ENCODE peak calls at places on chromosomes 4 and X, in nine cellular contexts. One of them, this sample, is unnamed. For H3K27me3 and H3K36me3, the result is how much of the 10 kb centered on the place peaks cover.

GRCh38 chrX:150572206-150572605 is 3.8 kb downstream of the MTM1 start:
- DNase-seq in CD4-positive, alpha-beta memory T cell: no peak
- DNase-seq in adipocyte: no peak
- DNase-seq in astrocyte: no peak
- DNase-seq in PC-3: peak
- DNase-seq in SK-N-SH: no peak
- DNase-seq in cardiac muscle cell: no peak
- DNase-seq in CD8-positive, alpha-beta memory T cell: no peak
- DNase-seq in HCT116: no peak
- DNase-seq in this sample: no peak

GRCh38 chr4:52037730-52038108 is 380 bp downstream of the SGCB start:
- DNase-seq in CD4-positive, alpha-beta memory T cell: no peak
- DNase-seq in adipocyte: peak
- DNase-seq in astrocyte: peak
- DNase-seq in PC-3: peak
- DNase-seq in SK-N-SH: peak
- DNase-seq in cardiac muscle cell: peak
- DNase-seq in CD8-positive, alpha-beta memory T cell: peak
- DNase-seq in HCT116: no peak
- DNase-seq in this sample: peak

GRCh38 chr4:155889036-155889793 is 14.3 kb upstream of the TDO2 start:
- DNase-seq in CD4-positive, alpha-beta memory T cell: no peak
- DNase-seq in adipocyte: peak
- DNase-seq in astrocyte: peak
- DNase-seq in PC-3: peak
- DNase-seq in SK-N-SH: no peak
- DNase-seq in cardiac muscle cell: no peak
- DNase-seq in CD8-positive, alpha-beta memory T cell: no peak
- DNase-seq in HCT116: no peak
- DNase-seq in this sample: no peak

GRCh38 chrX:3320471-3321046 is 25.9 kb downstream of the MXRA5 start:
- DNase-seq in CD4-positive, alpha-beta memory T cell: no peak
- DNase-seq in adipocyte: no peak
- DNase-seq in astrocyte: no peak
- DNase-seq in PC-3: no peak
- DNase-seq in SK-N-SH: no peak
- DNase-seq in cardiac muscle cell: no peak
- DNase-seq in CD8-positive, alpha-beta memory T cell: no peak
- DNase-seq in HCT116: no peak
- DNase-seq in this sample: no peak

GRCh38 chr4:112175840-112176239 is 30.6 kb downstream of the FAM241A start:
- DNase-seq in CD4-positive, alpha-beta memory T cell: no peak
- DNase-seq in adipocyte: no peak
- DNase-seq in astrocyte: no peak
- DNase-seq in PC-3: no peak
- DNase-seq in SK-N-SH: no peak
- DNase-seq in cardiac muscle cell: no peak
- DNase-seq in CD8-positive, alpha-beta memory T cell: no peak
- DNase-seq in HCT116: no peak
- DNase-seq in this sample: no peak

GRCh38 chr4:92299152-92299551 is 4.6 kb upstream of the GRID2 start:
- DNase-seq in CD4-positive, alpha-beta memory T cell: no peak
- DNase-seq in adipocyte: peak
- DNase-seq in astrocyte: no peak
- DNase-seq in PC-3: peak
- DNase-seq in SK-N-SH: peak
- DNase-seq in cardiac muscle cell: no peak
- DNase-seq in CD8-positive, alpha-beta memory T cell: no peak
- DNase-seq in HCT116: no peak
- DNase-seq in this sample: no peak

GRCh38 chrX:24491741-24492140 is 26.7 kb downstream of the PDK3 start:
- DNase-seq in CD4-positive, alpha-beta memory T cell: no peak
- DNase-seq in adipocyte: no peak
- DNase-seq in astrocyte: no peak
- DNase-seq in PC-3: peak
- DNase-seq in SK-N-SH: no peak
- DNase-seq in cardiac muscle cell: no peak
- DNase-seq in CD8-positive, alpha-beta memory T cell: no peak
- DNase-seq in HCT116: no peak
- DNase-seq in this sample: no peak

GRCh38 chrX:17621566-17622270 is 115.6 kb upstream of the SCML1 start:
- DNase-seq in CD4-positive, alpha-beta memory T cell: no peak
- DNase-seq in adipocyte: no peak
- DNase-seq in astrocyte: no peak
- DNase-seq in PC-3: no peak
- DNase-seq in SK-N-SH: no peak
- DNase-seq in cardiac muscle cell: no peak
- DNase-seq in CD8-positive, alpha-beta memory T cell: no peak
- DNase-seq in HCT116: no peak
- DNase-seq in this sample: no peak

GRCh38 chrX:131816551-131817136 is 206.5 kb upstream of the STK26 start:
- DNase-seq in CD4-positive, alpha-beta memory T cell: peak
- DNase-seq in adipocyte: peak
- DNase-seq in astrocyte: peak
- DNase-seq in PC-3: peak
- DNase-seq in SK-N-SH: peak
- DNase-seq in cardiac muscle cell: no peak
- DNase-seq in CD8-positive, alpha-beta memory T cell: peak
- DNase-seq in HCT116: no peak
- DNase-seq in this sample: no peak

GRCh38 chr4:73853246-73853704 is at the start of gene PF4V1:
- DNase-seq in CD4-positive, alpha-beta memory T cell: no peak
- DNase-seq in adipocyte: no peak
- DNase-seq in astrocyte: no peak
- DNase-seq in PC-3: no peak
- DNase-seq in SK-N-SH: no peak
- DNase-seq in cardiac muscle cell: peak
- DNase-seq in CD8-positive, alpha-beta memory T cell: no peak
- DNase-seq in HCT116: no peak
- DNase-seq in this sample: peak

GRCh38 chr4:106497271-106497670 is 128.7 kb upstream of the GIMD1 start:
- DNase-seq in CD4-positive, alpha-beta memory T cell: no peak
- DNase-seq in adipocyte: peak
- DNase-seq in astrocyte: no peak
- DNase-seq in PC-3: no peak
- DNase-seq in SK-N-SH: no peak
- DNase-seq in cardiac muscle cell: no peak
- DNase-seq in CD8-positive, alpha-beta memory T cell: no peak
- DNase-seq in HCT116: no peak
- DNase-seq in this sample: no peak

GRCh38 chr4:106494066-106494465 is 125.5 kb upstream of the GIMD1 start:
- DNase-seq in CD4-positive, alpha-beta memory T cell: no peak
- DNase-seq in adipocyte: peak
- DNase-seq in astrocyte: peak
- DNase-seq in PC-3: peak
- DNase-seq in SK-N-SH: no peak
- DNase-seq in cardiac muscle cell: no peak
- DNase-seq in CD8-positive, alpha-beta memory T cell: no peak
- DNase-seq in HCT116: no peak
- DNase-seq in this sample: no peak

GRCh38 chr4:106496066-106496465 is 127.5 kb upstream of the GIMD1 start:
- DNase-seq in CD4-positive, alpha-beta memory T cell: no peak
- DNase-seq in adipocyte: no peak
- DNase-seq in astrocyte: no peak
- DNase-seq in PC-3: no peak
- DNase-seq in SK-N-SH: no peak
- DNase-seq in cardiac muscle cell: no peak
- DNase-seq in CD8-positive, alpha-beta memory T cell: no peak
- DNase-seq in HCT116: no peak
- DNase-seq in this sample: no peak

DNA sequence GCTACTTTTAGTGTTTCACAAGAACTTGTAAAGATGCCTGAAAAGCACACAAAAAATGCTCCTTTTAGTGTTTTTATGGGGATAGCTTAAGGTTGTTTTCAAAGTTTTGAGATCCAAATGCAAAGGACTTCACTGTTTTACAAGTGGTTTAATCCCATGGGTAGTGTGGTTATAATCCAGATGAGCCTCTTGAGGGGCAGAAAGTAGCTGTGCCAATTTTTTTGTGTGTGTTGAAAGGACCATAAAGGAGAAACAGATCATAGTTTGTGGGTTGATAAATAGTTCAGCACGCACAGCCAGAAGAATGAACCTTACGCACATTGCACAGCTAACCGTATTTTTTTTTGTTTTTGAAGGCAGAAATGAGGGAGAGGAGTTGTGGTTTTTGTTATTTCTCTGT is 126.9 kb upstream of the GIMD1 start:
- DNase-seq in CD4-positive, alpha-beta memory T cell: no peak
- DNase-seq in adipocyte: no peak
- DNase-seq in astrocyte: peak
- DNase-seq in PC-3: no peak
- DNase-seq in SK-N-SH: no peak
- DNase-seq in cardiac muscle cell: no peak
- DNase-seq in CD8-positive, alpha-beta memory T cell: no peak
- DNase-seq in HCT116: no peak
- DNase-seq in this sample: no peak
- H3K4me3 ChIP-seq in CD4-positive, alpha-beta memory T cell: no peak
- H3K4me3 ChIP-seq in adipocyte: peak
- H3K4me3 ChIP-seq in astrocyte: no peak
- H3K4me3 ChIP-seq in PC-3: no peak
- H3K4me3 ChIP-seq in SK-N-SH: no peak
- H3K4me3 ChIP-seq in cardiac muscle cell: no peak
- H3K4me3 ChIP-seq in CD8-positive, alpha-beta memory T cell: no peak
- H3K4me3 ChIP-seq in HCT116: no peak
- H3K4me3 ChIP-seq in this sample: no peak

GRCh38 chrX:39204349-39204748 is 403.1 kb downstream of the MID1IP1 start:
- DNase-seq in CD4-positive, alpha-beta memory T cell: no peak
- DNase-seq in adipocyte: no peak
- DNase-seq in astrocyte: no peak
- DNase-seq in PC-3: no peak
- DNase-seq in SK-N-SH: no peak
- DNase-seq in cardiac muscle cell: no peak
- DNase-seq in CD8-positive, alpha-beta memory T cell: no peak
- DNase-seq in HCT116: no peak
- DNase-seq in this sample: no peak
- H3K27me3 ChIP-seq in CD4-positive, alpha-beta memory T cell: under half
- H3K27me3 ChIP-seq in adipocyte: half or more
- H3K27me3 ChIP-seq in astrocyte: under half
- H3K27me3 ChIP-seq in PC-3: under half
- H3K27me3 ChIP-seq in SK-N-SH: under half
- H3K27me3 ChIP-seq in cardiac muscle cell: under half
- H3K27me3 ChIP-seq in CD8-positive, alpha-beta memory T cell: under half
- H3K27me3 ChIP-seq in HCT116: under half
- H3K27me3 ChIP-seq in this sample: under half

DNA sequence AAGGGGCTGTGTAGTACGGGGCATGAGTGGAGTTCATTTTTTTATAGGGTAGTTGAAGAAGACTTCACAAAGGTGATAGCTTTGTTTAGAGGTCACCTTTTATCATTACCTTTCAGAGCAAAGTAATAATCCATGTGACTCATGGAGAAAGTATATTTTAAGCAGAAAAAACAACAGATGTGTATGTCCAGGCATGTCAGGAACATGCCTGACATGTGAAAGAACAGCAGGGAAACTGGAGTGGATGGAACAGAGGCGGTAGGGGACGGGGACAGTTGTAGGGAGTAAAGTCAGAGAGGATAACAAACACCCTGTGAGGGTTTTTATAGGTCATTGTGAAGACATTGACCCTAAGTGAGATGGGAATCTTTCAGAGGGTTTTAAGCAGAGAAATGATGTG is 107.6 kb downstream of the USP9X start:
- DNase-seq in CD4-positive, alpha-beta memory T cell: no peak
- DNase-seq in adipocyte: no peak
- DNase-seq in astrocyte: no peak
- DNase-seq in PC-3: no peak
- DNase-seq in SK-N-SH: no peak
- DNase-seq in cardiac muscle cell: no peak
- DNase-seq in CD8-positive, alpha-beta memory T cell: no peak
- DNase-seq in HCT116: no peak
- DNase-seq in this sample: no peak
- H3K36me3 ChIP-seq in CD4-positive, alpha-beta memory T cell: under half
- H3K36me3 ChIP-seq in adipocyte: half or more
- H3K36me3 ChIP-seq in astrocyte: under half
- H3K36me3 ChIP-seq in PC-3: under half
- H3K36me3 ChIP-seq in SK-N-SH: half or more
- H3K36me3 ChIP-seq in cardiac muscle cell: under half
- H3K36me3 ChIP-seq in CD8-positive, alpha-beta memory T cell: under half
- H3K36me3 ChIP-seq in HCT116: under half
- H3K36me3 ChIP-seq in this sample: under half

GRCh38 chrX:54173791-54174190 is 9.3 kb downstream of the FAM120C start:
- DNase-seq in CD4-positive, alpha-beta memory T cell: no peak
- DNase-seq in adipocyte: no peak
- DNase-seq in astrocyte: no peak
- DNase-seq in PC-3: no peak
- DNase-seq in SK-N-SH: no peak
- DNase-seq in cardiac muscle cell: no peak
- DNase-seq in CD8-positive, alpha-beta memory T cell: no peak
- DNase-seq in HCT116: no peak
- DNase-seq in this sample: no peak

GRCh38 chrX:54180403-54180802 is 2.7 kb downstream of the FAM120C start:
- DNase-seq in CD4-positive, alpha-beta memory T cell: no peak
- DNase-seq in adipocyte: peak
- DNase-seq in astrocyte: peak
- DNase-seq in PC-3: peak
- DNase-seq in SK-N-SH: no peak
- DNase-seq in cardiac muscle cell: no peak
- DNase-seq in CD8-positive, alpha-beta memory T cell: no peak
- DNase-seq in HCT116: no peak
- DNase-seq in this sample: no peak

GRCh38 chrX:54182194-54182863 is 725 bp downstream of the FAM120C start:
- DNase-seq in CD4-positive, alpha-beta memory T cell: peak
- DNase-seq in adipocyte: peak
- DNase-seq in astrocyte: no peak
- DNase-seq in PC-3: peak
- DNase-seq in SK-N-SH: peak
- DNase-seq in cardiac muscle cell: peak
- DNase-seq in CD8-positive, alpha-beta memory T cell: peak
- DNase-seq in HCT116: peak
- DNase-seq in this sample: peak

GRCh38 chrX:54181196-54181953 is 1.7 kb downstream of the FAM120C start:
- DNase-seq in CD4-positive, alpha-beta memory T cell: no peak
- DNase-seq in adipocyte: peak
- DNase-seq in astrocyte: peak
- DNase-seq in PC-3: peak
- DNase-seq in SK-N-SH: no peak
- DNase-seq in cardiac muscle cell: no peak
- DNase-seq in CD8-positive, alpha-beta memory T cell: no peak
- DNase-seq in HCT116: no peak
- DNase-seq in this sample: no peak

DNA sequence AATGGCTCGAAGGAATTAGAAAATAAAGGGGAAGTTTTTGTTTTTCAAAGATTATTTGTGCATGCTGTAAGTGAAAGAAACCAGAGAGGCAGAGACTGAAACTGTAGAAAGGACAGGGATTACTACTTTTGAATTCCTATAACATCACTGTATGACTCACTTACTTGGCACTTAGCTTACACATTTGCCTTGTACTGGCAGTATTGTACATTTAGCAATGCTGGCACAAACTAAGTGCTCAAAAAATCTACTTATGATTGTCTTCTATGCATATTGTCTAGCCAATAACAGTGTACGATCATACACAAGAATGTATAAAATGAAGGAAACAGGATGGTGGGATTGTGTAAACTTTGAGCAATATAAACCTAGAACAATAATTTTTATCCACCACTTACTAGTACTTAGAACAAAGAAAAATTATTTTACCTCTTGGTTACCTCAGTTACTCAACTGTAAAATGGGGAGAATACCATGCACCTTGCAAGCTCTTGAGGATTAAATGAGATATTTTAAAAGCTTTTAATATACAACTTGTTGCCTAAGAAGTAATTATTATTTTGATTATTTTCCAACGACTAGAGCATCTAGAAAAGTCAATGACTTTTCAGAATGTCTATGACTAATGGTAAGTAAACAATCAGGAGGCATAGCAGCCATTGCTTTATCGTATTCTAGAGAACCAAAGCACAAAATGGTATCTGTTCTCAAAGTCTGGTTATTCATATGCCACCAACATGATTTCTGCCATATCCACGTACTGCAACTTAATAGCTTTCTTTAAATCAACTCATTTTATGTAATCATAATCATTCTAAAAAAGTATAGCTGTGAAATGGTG is 4.7 kb downstream of the FAM120C start:
- DNase-seq in CD4-positive, alpha-beta memory T cell: no peak
- DNase-seq in adipocyte: peak
- DNase-seq in astrocyte: peak
- DNase-seq in PC-3: peak
- DNase-seq in SK-N-SH: no peak
- DNase-seq in cardiac muscle cell: no peak
- DNase-seq in CD8-positive, alpha-beta memory T cell: no peak
- DNase-seq in HCT116: no peak
- DNase-seq in this sample: no peak
- H3K4me3 ChIP-seq in CD4-positive, alpha-beta memory T cell: no peak
- H3K4me3 ChIP-seq in adipocyte: peak
- H3K4me3 ChIP-seq in astrocyte: peak
- H3K4me3 ChIP-seq in PC-3: peak
- H3K4me3 ChIP-seq in SK-N-SH: peak
- H3K4me3 ChIP-seq in cardiac muscle cell: no peak
- H3K4me3 ChIP-seq in CD8-positive, alpha-beta memory T cell: no peak
- H3K4me3 ChIP-seq in HCT116: peak
- H3K4me3 ChIP-seq in this sample: no peak